ENCODE peak calls at places on chromosome 3, in nine cellular contexts. One of them, this sample, is unnamed.

GRCh38 chr3:127363171-127363570 is 75.3 kb upstream of the PRR20G start:
- DNase-seq in GM12865: no peak
- DNase-seq in NCI-H774: no peak
- DNase-seq in right cardiac atrium: no peak
- DNase-seq in activated T-cell treated with anti-CD3 and anti-CD28 coated beads, Interleukin-2, amount 50 U/mL, for 1 hour: no peak
- DNase-seq in NCI-H526: no peak
- DNase-seq in activated naive CD8-positive, alpha-beta T cell treated with anti-CD3 and anti-CD28 coated beads for 36 hours: no peak
- DNase-seq in ELR: no peak
- DNase-seq in NCI-H1105 treated with DMSO at 0.1 percent for 48 hours: no peak
- DNase-seq in this sample: no peak

GRCh38 chr3:100210777-100211145 is 50.0 kb upstream of the TBC1D23 start:
- DNase-seq in NCI-H1105 treated with DMSO at 0.1 percent for 48 hours: peak
- DNase-seq in NCI-H774: peak
- DNase-seq in NCI-H526: no peak
- DNase-seq in GM12865: peak
- DNase-seq in right cardiac atrium: no peak
- DNase-seq in activated T-cell treated with anti-CD3 and anti-CD28 coated beads, Interleukin-2, amount 50 U/mL, for 1 hour: no peak
- DNase-seq in activated naive CD8-positive, alpha-beta T cell treated with anti-CD3 and anti-CD28 coated beads for 36 hours: no peak
- DNase-seq in ELR: peak
- DNase-seq in this sample: peak

GRCh38 chr3:46710229-46710628 is 7.4 kb downstream of the PRSS50 start:
- DNase-seq in NCI-H774: no peak
- DNase-seq in NCI-H1105 treated with DMSO at 0.1 percent for 48 hours: no peak
- DNase-seq in activated T-cell treated with anti-CD3 and anti-CD28 coated beads, Interleukin-2, amount 50 U/mL, for 1 hour: no peak
- DNase-seq in activated naive CD8-positive, alpha-beta T cell treated with anti-CD3 and anti-CD28 coated beads for 36 hours: no peak
- DNase-seq in GM12865: no peak
- DNase-seq in NCI-H526: no peak
- DNase-seq in ELR: no peak
- DNase-seq in right cardiac atrium: no peak
- DNase-seq in this sample: no peak

GRCh38 chr3:185766645-185767323 is 58.1 kb downstream of the IGF2BP2 start:
- DNase-seq in NCI-H774: no peak
- DNase-seq in NCI-H1105 treated with DMSO at 0.1 percent for 48 hours: no peak
- DNase-seq in GM12865: peak
- DNase-seq in ELR: peak
- DNase-seq in NCI-H526: no peak
- DNase-seq in activated T-cell treated with anti-CD3 and anti-CD28 coated beads, Interleukin-2, amount 50 U/mL, for 1 hour: no peak
- DNase-seq in right cardiac atrium: no peak
- DNase-seq in activated naive CD8-positive, alpha-beta T cell treated with anti-CD3 and anti-CD28 coated beads for 36 hours: no peak
- DNase-seq in this sample: no peak

GRCh38 chr3:156413293-156413912 is 141.5 kb downstream of the SSR3 start:
- DNase-seq in activated T-cell treated with anti-CD3 and anti-CD28 coated beads, Interleukin-2, amount 50 U/mL, for 1 hour: no peak
- DNase-seq in right cardiac atrium: no peak
- DNase-seq in NCI-H526: no peak
- DNase-seq in NCI-H1105 treated with DMSO at 0.1 percent for 48 hours: no peak
- DNase-seq in activated naive CD8-positive, alpha-beta T cell treated with anti-CD3 and anti-CD28 coated beads for 36 hours: no peak
- DNase-seq in NCI-H774: no peak
- DNase-seq in ELR: no peak
- DNase-seq in GM12865: no peak
- DNase-seq in this sample: no peak

GRCh38 chr3:141231923-141232861 is 567 bp downstream of the PXYLP1 start:
- DNase-seq in GM12865: peak
- DNase-seq in ELR: peak
- DNase-seq in NCI-H526: peak
- DNase-seq in right cardiac atrium: peak
- DNase-seq in activated naive CD8-positive, alpha-beta T cell treated with anti-CD3 and anti-CD28 coated beads for 36 hours: no peak
- DNase-seq in NCI-H1105 treated with DMSO at 0.1 percent for 48 hours: peak
- DNase-seq in activated T-cell treated with anti-CD3 and anti-CD28 coated beads, Interleukin-2, amount 50 U/mL, for 1 hour: peak
- DNase-seq in NCI-H774: no peak
- DNase-seq in this sample: no peak

GRCh38 chr3:73624363-73625123 is at the start of gene PDZRN3:
- DNase-seq in GM12865: no peak
- DNase-seq in activated T-cell treated with anti-CD3 and anti-CD28 coated beads, Interleukin-2, amount 50 U/mL, for 1 hour: no peak
- DNase-seq in NCI-H1105 treated with DMSO at 0.1 percent for 48 hours: peak
- DNase-seq in right cardiac atrium: peak
- DNase-seq in NCI-H774: peak
- DNase-seq in activated naive CD8-positive, alpha-beta T cell treated with anti-CD3 and anti-CD28 coated beads for 36 hours: no peak
- DNase-seq in NCI-H526: peak
- DNase-seq in ELR: peak
- DNase-seq in this sample: no peak

GRCh38 chr3:16839271-16840110 is 45.3 kb upstream of the PLCL2 start:
- DNase-seq in NCI-H774: no peak
- DNase-seq in activated T-cell treated with anti-CD3 and anti-CD28 coated beads, Interleukin-2, amount 50 U/mL, for 1 hour: no peak
- DNase-seq in ELR: no peak
- DNase-seq in NCI-H526: no peak
- DNase-seq in GM12865: no peak
- DNase-seq in NCI-H1105 treated with DMSO at 0.1 percent for 48 hours: no peak
- DNase-seq in activated naive CD8-positive, alpha-beta T cell treated with anti-CD3 and anti-CD28 coated beads for 36 hours: no peak
- DNase-seq in right cardiac atrium: no peak
- DNase-seq in this sample: no peak

GRCh38 chr3:170725285-170725731 is 139.4 kb upstream of the SLC7A14 start:
- DNase-seq in ELR: peak
- DNase-seq in right cardiac atrium: no peak
- DNase-seq in GM12865: no peak
- DNase-seq in activated naive CD8-positive, alpha-beta T cell treated with anti-CD3 and anti-CD28 coated beads for 36 hours: no peak
- DNase-seq in NCI-H1105 treated with DMSO at 0.1 percent for 48 hours: no peak
- DNase-seq in NCI-H774: no peak
- DNase-seq in NCI-H526: no peak
- DNase-seq in activated T-cell treated with anti-CD3 and anti-CD28 coated beads, Interleukin-2, amount 50 U/mL, for 1 hour: no peak
- DNase-seq in this sample: no peak

GRCh38 chr3:135007622-135008021 is 212.6 kb downstream of the EPHB1 start:
- DNase-seq in right cardiac atrium: no peak
- DNase-seq in activated naive CD8-positive, alpha-beta T cell treated with anti-CD3 and anti-CD28 coated beads for 36 hours: no peak
- DNase-seq in activated T-cell treated with anti-CD3 and anti-CD28 coated beads, Interleukin-2, amount 50 U/mL, for 1 hour: no peak
- DNase-seq in NCI-H1105 treated with DMSO at 0.1 percent for 48 hours: no peak
- DNase-seq in ELR: peak
- DNase-seq in GM12865: no peak
- DNase-seq in NCI-H526: no peak
- DNase-seq in NCI-H774: no peak
- DNase-seq in this sample: no peak

GRCh38 chr3:170429050-170429449 is 10.4 kb downstream of the CLDN11 start:
- DNase-seq in activated naive CD8-positive, alpha-beta T cell treated with anti-CD3 and anti-CD28 coated beads for 36 hours: no peak
- DNase-seq in NCI-H526: no peak
- DNase-seq in NCI-H1105 treated with DMSO at 0.1 percent for 48 hours: no peak
- DNase-seq in NCI-H774: no peak
- DNase-seq in right cardiac atrium: no peak
- DNase-seq in ELR: peak
- DNase-seq in GM12865: peak
- DNase-seq in activated T-cell treated with anti-CD3 and anti-CD28 coated beads, Interleukin-2, amount 50 U/mL, for 1 hour: no peak
- DNase-seq in this sample: no peak

GRCh38 chr3:189685854-189686253 is 54.7 kb downstream of the TP63 start:
- DNase-seq in right cardiac atrium: no peak
- DNase-seq in NCI-H774: no peak
- DNase-seq in ELR: peak
- DNase-seq in NCI-H1105 treated with DMSO at 0.1 percent for 48 hours: no peak
- DNase-seq in activated naive CD8-positive, alpha-beta T cell treated with anti-CD3 and anti-CD28 coated beads for 36 hours: no peak
- DNase-seq in GM12865: no peak
- DNase-seq in NCI-H526: no peak
- DNase-seq in activated T-cell treated with anti-CD3 and anti-CD28 coated beads, Interleukin-2, amount 50 U/mL, for 1 hour: no peak
- DNase-seq in this sample: no peak

GRCh38 chr3:12629560-12629959 is 34.4 kb downstream of the RAF1 start:
- DNase-seq in right cardiac atrium: no peak
- DNase-seq in NCI-H1105 treated with DMSO at 0.1 percent for 48 hours: no peak
- DNase-seq in NCI-H774: no peak
- DNase-seq in GM12865: no peak
- DNase-seq in ELR: peak
- DNase-seq in activated T-cell treated with anti-CD3 and anti-CD28 coated beads, Interleukin-2, amount 50 U/mL, for 1 hour: no peak
- DNase-seq in activated naive CD8-positive, alpha-beta T cell treated with anti-CD3 and anti-CD28 coated beads for 36 hours: no peak
- DNase-seq in NCI-H526: no peak
- DNase-seq in this sample: no peak

This sample was measured in DMS153.